ENCODE peak calls at places on chromosomes 12 and 14, in nine cellular contexts. C is activated T-helper 1 cell treated with Interleukin-2 at 50 U/mL for 16 hours, F is neural crest cell, S is Right ventricle myocardium superior, W is amygdala, K is NCI-H187 treated with DMSO at 0.1 percent for 48 hours, Y is AG08395, N is mesothelial cell of epicardium, P is tibial artery. R is an unnamed sample.

GRCh38 chr14:55532645-55533309 is 47.2 kb upstream of the KTN1 start:
- DNase-seq in C (no peak), F (no peak), S (no peak), W (no peak), K (no peak), Y (no peak), N (no peak), P (no peak), R (peak; percentile 44)

GRCh38 chr12:43282106-43282505 is 269.9 kb downstream of the ADAMTS20 start:
- DNase-seq in C (no peak), F (no peak), S (no peak), W (no peak), K (no peak), Y (no peak), N (no peak), P (no peak), R (no peak)

GRCh38 chr12:49609875-49610154 is 4.4 kb upstream of the FAM186B start:
- DNase-seq in C (no peak), F (no peak), S (no peak), W (no peak), K (no peak), Y (no peak), N (no peak), P (no peak), R (no peak)

GRCh38 chr14:89618309-89618708 is 201.3 kb upstream of the FOXN3 start:
- DNase-seq in C (no peak), F (no peak), S (no peak), W (no peak), K (no peak), Y (peak; percentile 37), N (no peak), P (no peak), R (no peak)

GRCh38 chr12:65335021-65335714 is 56.7 kb downstream of the MSRB3 start:
- DNase-seq in C (no peak), F (no peak), S (peak; percentile 40), W (no peak), K (no peak), Y (peak; percentile 78), N (no peak), P (no peak), R (peak; percentile 70)

GRCh38 chr12:5051334-5051733 is 7.7 kb downstream of the KCNA5 start:
- DNase-seq in C (no peak), F (no peak), S (no peak), W (no peak), K (no peak), Y (no peak), N (no peak), P (no peak), R (no peak)

GRCh38 chr14:45679852-45680251 is 426.9 kb upstream of the MIS18BP1 start:
- DNase-seq in C (no peak), F (no peak), S (no peak), W (no peak), K (no peak), Y (no peak), N (no peak), P (no peak), R (peak; percentile 83)

GRCh38 chr12:34253674-34254073 is 231.4 kb downstream of the ALG10 start:
- DNase-seq in C (no peak), F (no peak), S (no peak), W (no peak), K (no peak), Y (no peak), N (no peak), P (no peak), R (no peak)

GRCh38 chr14:28830115-28830534 is 63.5 kb downstream of the FOXG1 start:
- DNase-seq in C (no peak), F (no peak), S (no peak), W (no peak), K (no peak), Y (no peak), N (no peak), P (no peak), R (no peak)

GRCh38 chr14:76955575-76956252 is 72.8 kb downstream of the IRF2BPL start:
- DNase-seq in C (peak; percentile 46), F (no peak), S (peak; percentile 54), W (peak; percentile 55), K (no peak), Y (peak; percentile 51), N (no peak), P (peak; percentile 38), R (peak; percentile 74)

GRCh38 chr12:115451785-115452736 is 768.1 kb upstream of the TBX3 start:
- DNase-seq in C (no peak), F (peak; percentile 34), S (peak; percentile 64), W (peak; percentile 10), K (no peak), Y (no peak), N (peak; percentile 76), P (no peak), R (no peak)

GRCh38 chr12:95385246-95385645 is 88.7 kb upstream of the METAP2 start:
- DNase-seq in C (no peak), F (no peak), S (no peak), W (peak; percentile 1), K (no peak), Y (peak; percentile 41), N (no peak), P (no peak), R (peak; percentile 27)

GRCh38 chr12:116454076-116454475 is 105.1 kb upstream of the MAP1LC3B2 start:
- DNase-seq in C (no peak), F (no peak), S (no peak), W (no peak), K (no peak), Y (no peak), N (no peak), P (no peak), R (no peak)

GRCh38 chr12:127501916-127502315 is 765.1 kb upstream of the TMEM132C start:
- DNase-seq in C (no peak), F (no peak), S (no peak), W (no peak), K (no peak), Y (no peak), N (no peak), P (no peak), R (no peak)

GRCh38 chr14:74595006-74595735 is 16.9 kb downstream of the LTBP2 start:
- DNase-seq in C (no peak), F (no peak), S (peak; percentile 87), W (no peak), K (no peak), Y (peak; percentile 76), N (no peak), P (peak; percentile 74), R (no peak)

GRCh38 chr14:103308717-103309616 is 25.1 kb upstream of the EIF5 start:
- DNase-seq in C (no peak), F (no peak), S (no peak), W (no peak), K (no peak), Y (no peak), N (no peak), P (no peak), R (no peak)

GRCh38 chr14:78278464-78278863 is 108.3 kb downstream of the NRXN3 start:
- DNase-seq in C (no peak), F (no peak), S (no peak), W (no peak), K (peak; percentile 89), Y (no peak), N (no peak), P (no peak), R (no peak)